ENCODE peak calls at places on chromosome 6, in nine cellular contexts. K is CD8-positive, alpha-beta T cell; W is adrenal gland; I is ovary; G is choroid plexus epithelial cell; O is GM06990; N is HFFc6; Q is PC-3; M is activated B cell treated with CpG ODN at 0.5 μM for 24 hours. T is an unnamed sample.

GRCh38 chr6:55729665-55730064 is 145.7 kb downstream of the BMP5 start:
- DNase-seq in K (no peak), W (no peak), I (no peak), G (peak), O (no peak), N (no peak), Q (peak), M (no peak), T (no peak)

GRCh38 chr6:692356-692851 is 535 bp downstream of the EXOC2 start:
- DNase-seq in K (peak), W (peak), I (no peak), G (peak), O (peak), N (peak), Q (peak), M (peak), T (no peak)

GRCh38 chr6:34235605-34236422 is 859 bp upstream of the HMGA1 start:
- DNase-seq in K (peak), W (peak), I (peak), G (peak), O (peak), N (peak), Q (peak), M (peak), T (peak)

GRCh38 chr6:29847871-29848630 is 20.4 kb downstream of the HLA-G start:
- DNase-seq in K (peak), W (peak), I (peak), G (peak), O (peak), N (peak), Q (peak), M (peak), T (peak)

GRCh38 chr6:170448745-170449144 is 104.4 kb downstream of the PSMB1 start:
- DNase-seq in K (no peak), W (no peak), I (no peak), G (no peak), O (no peak), N (no peak), Q (no peak), M (no peak), T (no peak)

GRCh38 chr6:41963371-41963770 is 21.8 kb upstream of the CCND3 start:
- DNase-seq in K (no peak), W (no peak), I (no peak), G (no peak), O (no peak), N (no peak), Q (no peak), M (no peak), T (no peak)

GRCh38 chr6:163420315-163420667 is 5.8 kb downstream of the QKI start:
- DNase-seq in K (no peak), W (no peak), I (no peak), G (peak), O (no peak), N (no peak), Q (no peak), M (no peak), T (no peak)

GRCh38 chr6:126570507-126570906 is 230.6 kb downstream of the CENPW start:
- DNase-seq in K (no peak), W (no peak), I (no peak), G (no peak), O (no peak), N (no peak), Q (no peak), M (no peak), T (no peak)

GRCh38 chr6:54719633-54720032 is 126.9 kb upstream of the FAM83B start:
- DNase-seq in K (no peak), W (no peak), I (no peak), G (peak), O (no peak), N (no peak), Q (no peak), M (no peak), T (no peak)

GRCh38 chr6:149750136-149750609 is 632 bp downstream of the PCMT1 start:
- DNase-seq in K (no peak), W (peak), I (peak), G (peak), O (no peak), N (peak), Q (peak), M (no peak), T (peak)

GRCh38 chr6:41878961-41879405 is 16.2 kb downstream of the USP49 start:
- DNase-seq in K (no peak), W (no peak), I (no peak), G (peak), O (no peak), N (peak), Q (peak), M (no peak), T (no peak)

GRCh38 chr6:7821426-7821825 is 89.2 kb downstream of the TXNDC5 start:
- DNase-seq in K (no peak), W (peak), I (no peak), G (peak), O (no peak), N (peak), Q (no peak), M (no peak), T (no peak)

GRCh38 chr6:32819729-32820128 is 2.9 kb upstream of the HLA-DOB start:
- DNase-seq in K (no peak), W (no peak), I (no peak), G (peak), O (no peak), N (peak), Q (peak), M (no peak), T (no peak)

GRCh38 chr6:56637640-56638039 is 5.0 kb downstream of the DST start:
- DNase-seq in K (no peak), W (no peak), I (no peak), G (peak), O (peak), N (peak), Q (peak), M (no peak), T (no peak)

GRCh38 chr6:149364558-149364957 is 35.5 kb upstream of the SUMO4 start:
- DNase-seq in K (no peak), W (no peak), I (no peak), G (peak), O (no peak), N (no peak), Q (no peak), M (no peak), T (no peak)

GRCh38 chr6:3518356-3518841 is 61.5 kb upstream of the SLC22A23 start:
- DNase-seq in K (no peak), W (no peak), I (no peak), G (peak), O (no peak), N (peak), Q (peak), M (no peak), T (no peak)

GRCh38 chr6:139112146-139112545 is 22.7 kb upstream of the HECA start:
- DNase-seq in K (no peak), W (no peak), I (no peak), G (peak), O (no peak), N (no peak), Q (no peak), M (no peak), T (no peak)

GRCh38 chr6:168848797-168849196 is 404.8 kb downstream of the THBS2 start:
- DNase-seq in K (no peak), W (no peak), I (no peak), G (no peak), O (no peak), N (no peak), Q (no peak), M (no peak), T (no peak)

GRCh38 chr6:5172057-5172683 is 87.0 kb downstream of the PPP1R3G start:
- DNase-seq in K (no peak), W (no peak), I (no peak), G (no peak), O (no peak), N (no peak), Q (no peak), M (no peak), T (no peak)

GRCh38 chr6:797479-798077 is 104.6 kb upstream of the EXOC2 start:
- DNase-seq in K (no peak), W (peak), I (no peak), G (peak), O (no peak), N (peak), Q (peak), M (no peak), T (no peak)

GRCh38 chr6:163538331-163538730 is 123.8 kb downstream of the QKI start:
- DNase-seq in K (no peak), W (no peak), I (no peak), G (no peak), O (no peak), N (no peak), Q (no peak), M (no peak), T (no peak)

GRCh38 chr6:11366183-11366933 is 133.9 kb upstream of the NEDD9 start:
- DNase-seq in K (no peak), W (no peak), I (no peak), G (no peak), O (peak), N (no peak), Q (no peak), M (no peak), T (peak)

GRCh38 chr6:141463237-141463977 is 669.3 kb upstream of the GJE1 start:
- DNase-seq in K (no peak), W (no peak), I (no peak), G (peak), O (no peak), N (peak), Q (peak), M (no peak), T (no peak)

GRCh38 chr6:31396422-31397152 is 6.8 kb upstream of the MICA start:
- DNase-seq in K (peak), W (peak), I (peak), G (peak), O (peak), N (peak), Q (peak), M (peak), T (peak)

GRCh38 chr6:167824591-167825041 is 2.1 kb upstream of the AFDN start:
- DNase-seq in K (no peak), W (no peak), I (no peak), G (no peak), O (no peak), N (peak), Q (no peak), M (no peak), T (no peak)

GRCh38 chr6:122569372-122569771 is 40.8 kb upstream of the PKIB start:
- DNase-seq in K (no peak), W (no peak), I (no peak), G (no peak), O (no peak), N (no peak), Q (no peak), M (no peak), T (no peak)

GRCh38 chr6:111880181-111880944 is 7.1 kb upstream of the FYN start:
- DNase-seq in K (no peak), W (no peak), I (no peak), G (peak), O (no peak), N (peak), Q (peak), M (no peak), T (no peak)

GRCh38 chr6:2104524-2104880 is 140.9 kb downstream of the GMDS start:
- DNase-seq in K (no peak), W (no peak), I (no peak), G (no peak), O (no peak), N (no peak), Q (no peak), M (no peak), T (no peak)

GRCh38 chr6:2102316-2102883 is 143.0 kb downstream of the GMDS start:
- DNase-seq in K (no peak), W (no peak), I (no peak), G (peak), O (no peak), N (no peak), Q (no peak), M (no peak), T (no peak)

GRCh38 chr6:2101213-2101612 is 144.2 kb downstream of the GMDS start:
- DNase-seq in K (no peak), W (no peak), I (no peak), G (peak), O (no peak), N (no peak), Q (no peak), M (no peak), T (no peak)

GRCh38 chr6:2102966-2103365 is 142.4 kb downstream of the GMDS start:
- DNase-seq in K (no peak), W (no peak), I (no peak), G (peak), O (no peak), N (no peak), Q (no peak), M (no peak), T (no peak)

GRCh38 chr6:2103644-2104523 is 141.5 kb downstream of the GMDS start:
- DNase-seq in K (no peak), W (no peak), I (no peak), G (peak), O (no peak), N (peak), Q (peak), M (no peak), T (no peak)
- TF ChIP-seq CTCF in K (peak), W (peak), I (no peak), G (peak), O (peak), N (peak), Q (peak), M (no peak), T (peak)

DNA sequence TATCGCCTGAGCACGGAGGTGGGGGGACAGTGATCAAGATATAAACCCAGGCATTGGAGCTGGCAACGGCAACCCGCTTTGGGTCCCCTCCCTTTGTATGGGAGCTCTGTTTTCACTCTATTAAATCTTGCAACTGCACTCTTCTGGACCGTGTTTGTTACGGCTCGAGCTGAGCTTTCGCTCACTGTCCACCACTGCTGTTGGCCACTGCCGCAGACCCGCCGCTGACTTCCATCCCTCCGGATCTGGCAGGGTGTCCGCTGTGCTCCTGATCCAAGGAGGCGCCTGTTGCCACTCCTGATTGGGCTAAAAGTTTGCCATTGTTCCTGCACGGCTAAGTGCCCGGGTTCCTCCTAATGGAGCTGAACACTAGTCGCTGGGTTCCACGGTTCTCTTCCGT is 48.9 kb upstream of the CD83 start:
- DNase-seq in K (no peak), W (no peak), I (no peak), G (no peak), O (no peak), N (no peak), Q (no peak), M (no peak), T (no peak)
- TF ChIP-seq CTCF in K (no peak), W (no peak), I (no peak), G (no peak), O (no peak), N (no peak), Q (no peak), M (no peak), T (no peak)

GRCh38 chr6:158999154-158999668 is 791 bp downstream of the RSPH3 start:
- DNase-seq in K (no peak), W (no peak), I (no peak), G (peak), O (no peak), N (no peak), Q (no peak), M (no peak), T (no peak)

GRCh38 chr6:159004592-159004991 is 4.6 kb upstream of the RSPH3 start:
- DNase-seq in K (no peak), W (no peak), I (no peak), G (no peak), O (no peak), N (no peak), Q (no peak), M (no peak), T (no peak)

GRCh38 chr6:159002432-159003160 is 2.6 kb upstream of the RSPH3 start:
- DNase-seq in K (no peak), W (no peak), I (no peak), G (peak), O (no peak), N (peak), Q (peak), M (no peak), T (no peak)

GRCh38 chr6:158996863-158997262 is 3.1 kb downstream of the RSPH3 start:
- DNase-seq in K (no peak), W (peak), I (no peak), G (peak), O (no peak), N (no peak), Q (no peak), M (no peak), T (peak)

GRCh38 chr6:158999669-159000403 is at the start of gene RSPH3:
- DNase-seq in K (peak), W (peak), I (peak), G (peak), O (peak), N (peak), Q (peak), M (peak), T (peak)
- TF ChIP-seq CTCF in K (no peak), W (no peak), I (peak), G (no peak), O (peak), N (peak), Q (peak), M (no peak), T (no peak)

GRCh38 chr6:46491789-46492547 is 719 bp upstream of the RCAN2 start:
- DNase-seq in K (peak), W (peak), I (peak), G (peak), O (no peak), N (no peak), Q (peak), M (no peak), T (no peak)

GRCh38 chr6:46486186-46486585 is 5.1 kb downstream of the RCAN2 start:
- DNase-seq in K (no peak), W (no peak), I (no peak), G (no peak), O (no peak), N (no peak), Q (no peak), M (no peak), T (no peak)

GRCh38 chr6:46491201-46491788 is at the start of gene RCAN2:
- DNase-seq in K (peak), W (peak), I (peak), G (peak), O (peak), N (no peak), Q (peak), M (peak), T (peak)

GRCh38 chr6:46490425-46491200 is 636 bp downstream of the RCAN2 start:
- DNase-seq in K (no peak), W (peak), I (peak), G (no peak), O (no peak), N (no peak), Q (no peak), M (peak), T (no peak)
- TF ChIP-seq CTCF in K (no peak), W (peak), I (no peak), G (peak), O (peak), N (peak), Q (peak), M (no peak), T (no peak)

GRCh38 chr6:72580281-72580940 is 41.5 kb upstream of the KCNQ5 start:
- DNase-seq in K (no peak), W (no peak), I (no peak), G (peak), O (no peak), N (peak), Q (peak), M (no peak), T (no peak)
- TF ChIP-seq CTCF in K (no peak), W (peak), I (no peak), G (peak), O (peak), N (peak), Q (peak), M (no peak), T (peak)

GRCh38 chr6:107957909-107958688 is at the start of gene SEC63:
- DNase-seq in K (peak), W (peak), I (peak), G (peak), O (peak), N (peak), Q (peak), M (peak), T (peak)
- TF ChIP-seq CTCF in K (no peak), W (no peak), I (no peak), G (no peak), O (no peak), N (no peak), Q (no peak), M (no peak), T (no peak)

GRCh38 chr6:66558189-66558588 is 851.2 kb upstream of the EYS start:
- DNase-seq in K (no peak), W (no peak), I (no peak), G (peak), O (no peak), N (no peak), Q (peak), M (no peak), T (no peak)
- TF ChIP-seq CTCF in K (no peak), W (no peak), I (no peak), G (peak), O (peak), N (peak), Q (peak), M (no peak), T (peak)

DNA sequence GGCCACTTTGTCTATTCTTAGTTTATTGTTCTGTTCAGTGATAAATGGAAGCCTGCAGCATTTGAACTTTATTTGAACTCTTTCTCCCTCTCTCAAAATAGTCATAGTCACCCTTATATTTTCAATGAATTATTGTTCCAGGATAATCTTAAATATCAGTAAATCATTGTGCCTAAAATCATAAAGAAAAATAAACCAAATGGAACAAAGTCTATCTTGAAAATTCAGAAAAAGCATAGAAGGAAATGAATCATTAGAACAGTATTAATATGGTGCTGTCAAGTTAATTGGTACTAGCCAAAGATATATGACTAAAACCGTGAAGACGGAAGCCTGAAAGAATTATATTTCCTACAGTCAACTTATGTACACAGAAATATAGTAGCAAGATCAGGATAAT is 119.7 kb upstream of the ENPP5 start:
- DNase-seq in K (no peak), W (no peak), I (no peak), G (no peak), O (no peak), N (no peak), Q (no peak), M (no peak), T (no peak)
- TF ChIP-seq CTCF in K (no peak), W (no peak), I (no peak), G (no peak), O (no peak), N (no peak), Q (no peak), M (no peak), T (no peak)

GRCh38 chr6:110340566-110340965 is 17.6 kb downstream of the METTL24 start:
- DNase-seq in K (no peak), W (no peak), I (no peak), G (no peak), O (no peak), N (no peak), Q (no peak), M (no peak), T (no peak)

GRCh38 chr6:110342759-110343158 is 15.4 kb downstream of the METTL24 start:
- DNase-seq in K (no peak), W (no peak), I (no peak), G (no peak), O (no peak), N (no peak), Q (peak), M (no peak), T (no peak)

GRCh38 chr6:110338820-110339470 is 19.2 kb downstream of the METTL24 start:
- DNase-seq in K (no peak), W (no peak), I (no peak), G (peak), O (no peak), N (no peak), Q (peak), M (no peak), T (no peak)

GRCh38 chr6:110345025-110345424 is 13.1 kb downstream of the METTL24 start:
- DNase-seq in K (no peak), W (no peak), I (no peak), G (no peak), O (no peak), N (no peak), Q (no peak), M (no peak), T (no peak)

DNA sequence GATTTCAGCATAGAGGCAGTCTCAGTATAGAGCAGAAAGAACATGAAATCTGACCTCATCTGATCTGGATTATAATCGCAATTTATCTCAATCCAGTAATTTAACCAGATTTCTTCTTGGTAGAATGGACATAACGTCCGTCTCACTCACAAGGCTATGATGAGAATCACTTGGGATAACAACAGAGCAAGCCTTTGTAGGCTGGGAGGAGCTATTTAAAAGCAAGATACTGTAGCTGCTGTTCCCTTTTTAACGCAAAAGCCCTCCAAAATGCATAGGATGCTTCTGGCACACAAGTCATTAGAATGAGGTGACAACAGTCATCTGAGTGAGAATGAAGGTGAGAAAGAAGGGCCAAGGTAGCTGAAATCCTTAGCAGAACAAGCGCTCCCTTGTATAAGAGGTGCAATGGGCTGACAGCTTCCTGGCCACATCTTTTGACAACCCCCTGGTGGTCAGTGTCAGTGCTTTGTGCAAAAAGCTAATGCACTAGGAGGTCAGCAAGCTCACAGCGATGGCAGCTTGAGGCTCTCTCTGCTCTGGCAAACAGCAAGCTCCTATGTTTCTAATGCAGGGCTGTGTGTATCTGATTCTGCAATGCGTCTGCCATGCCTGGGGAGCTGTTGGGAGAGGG is 16.4 kb downstream of the METTL24 start:
- DNase-seq in K (no peak), W (no peak), I (no peak), G (peak), O (no peak), N (peak), Q (peak), M (no peak), T (no peak)
- TF ChIP-seq CTCF in K (no peak), W (peak), I (peak), G (peak), O (peak), N (peak), Q (peak), M (no peak), T (no peak)

GRCh38 chr6:147651249-147652063 is 143.0 kb downstream of the SAMD5 start:
- DNase-seq in K (no peak), W (peak), I (no peak), G (peak), O (no peak), N (no peak), Q (peak), M (no peak), T (no peak)
- TF ChIP-seq CTCF in K (no peak), W (peak), I (no peak), G (peak), O (no peak), N (no peak), Q (no peak), M (no peak), T (no peak)

T was measured in CD14-positive monocyte.